ENCODE peak calls at places on chromosomes 1 and 21, in eight cellular contexts. T is SK-N-SH, V is suprapubic skin, H is ovary, P is K562, G is H1, U is stomach, I is esophagus muscularis mucosa. E is an unnamed sample. For H3K36me3, the result is how much of the 10 kb centered on the place peaks cover.

GRCh38 chr1:66933887-66934700 is 9.3 kb downstream of the MIER1 start:
- DNase-seq in I (no peak), T (no peak), V (no peak), G (no peak), H (no peak), P (no peak), U (no peak), E (no peak)

GRCh38 chr1:32521165-32521564 is 18.1 kb upstream of the ZBTB8A start:
- DNase-seq in G (no peak), T (no peak), H (no peak), V (no peak), P (no peak), I (no peak), U (no peak), E (no peak)

GRCh38 chr1:234774971-234775370 is 165.0 kb upstream of the IRF2BP2 start:
- DNase-seq in I (no peak), H (no peak), P (no peak), V (no peak), G (peak), T (no peak), U (peak), E (no peak)

GRCh38 chr1:57485643-57486042 is 61.8 kb upstream of the DAB1 start:
- DNase-seq in T (no peak), U (no peak), H (no peak), G (no peak), V (no peak), I (no peak), P (no peak), E (no peak)

GRCh38 chr1:215507119-215507518 is 60.0 kb upstream of the KCTD3 start:
- DNase-seq in V (no peak), T (no peak), P (no peak), H (no peak), U (no peak), I (no peak), G (no peak), E (no peak)

GRCh38 chr1:91582431-91582921 is 81.8 kb downstream of the CDC7 start:
- DNase-seq in H (no peak), I (peak), P (no peak), T (no peak), G (no peak), U (no peak), V (no peak), E (peak)

GRCh38 chr1:78092686-78093085 is 46.9 kb downstream of the GIPC2 start:
- DNase-seq in G (no peak), U (no peak), H (no peak), I (no peak), P (no peak), V (no peak), T (no peak), E (no peak)

GRCh38 chr1:46343705-46344104 is 3.1 kb downstream of the NSUN4 start:
- DNase-seq in I (no peak), T (no peak), P (no peak), U (no peak), H (no peak), G (no peak), V (no peak), E (no peak)

GRCh38 chr1:109617291-109617801 is 2.1 kb downstream of the GNAT2 start:
- DNase-seq in H (no peak), I (peak), V (no peak), T (peak), G (no peak), U (no peak), P (no peak), E (no peak)

GRCh38 chr1:109630081-109630880 is 10.6 kb downstream of the AMPD2 start:
- DNase-seq in T (peak), P (peak), U (no peak), H (peak), I (peak), V (no peak), G (peak), E (peak)

GRCh38 chr1:220748091-220748934 is at the start of gene MTARC2:
- DNase-seq in P (no peak), V (peak), H (peak), I (peak), G (peak), U (peak), T (peak), E (peak)

GRCh38 chr1:153985984-153986761 is at the start of gene RAB13:
- DNase-seq in T (peak), U (peak), I (peak), G (peak), P (peak), H (peak), V (peak), E (peak)

GRCh38 chr1:25246600-25247023 is 642 bp downstream of the RSRP1 start:
- DNase-seq in G (peak), V (peak), H (no peak), I (no peak), P (no peak), T (peak), U (peak), E (no peak)

GRCh38 chr1:117959364-117959763 is 29.8 kb downstream of the WDR3 start:
- DNase-seq in V (no peak), H (no peak), G (no peak), T (no peak), I (no peak), U (no peak), P (no peak), E (no peak)

GRCh38 chr1:196933531-196934189 is 9.9 kb upstream of the CFHR2 start:
- DNase-seq in T (peak), V (no peak), I (no peak), U (no peak), H (no peak), G (peak), P (peak), E (no peak)

GRCh38 chr1:114352797-114353196 is 158.2 kb downstream of the TRIM33 start:
- DNase-seq in G (peak), U (no peak), T (no peak), V (no peak), P (peak), H (no peak), I (peak), E (no peak)

GRCh38 chr1:203327684-203328457 is 22.6 kb downstream of the BTG2 start:
- DNase-seq in G (no peak), U (peak), P (peak), V (peak), I (no peak), T (peak), H (no peak), E (peak)

GRCh38 chr1:45557422-45557944 is 6.9 kb downstream of the AKR1A1 start:
- DNase-seq in V (no peak), I (no peak), P (peak), H (no peak), G (no peak), U (peak), T (no peak), E (no peak)

GRCh38 chr21:25370311-25370744 is 237.0 kb downstream of the MRPL39 start:
- DNase-seq in V (no peak), U (no peak), G (no peak), P (no peak), I (no peak), H (no peak), T (no peak), E (no peak)

GRCh38 chr1:86739901-86740507 is 35.6 kb downstream of the SH3GLB1 start:
- DNase-seq in I (no peak), T (no peak), H (no peak), U (no peak), G (no peak), V (no peak), P (no peak), E (no peak)

GRCh38 chr1:30977105-30977504 is 68.5 kb upstream of the SDC3 start:
- DNase-seq in U (no peak), I (no peak), G (no peak), P (no peak), H (no peak), T (no peak), V (no peak), E (no peak)

GRCh38 chr1:236403905-236404696 is 10.0 kb downstream of the EDARADD start:
- DNase-seq in G (no peak), I (no peak), P (no peak), U (no peak), T (no peak), H (no peak), V (no peak), E (no peak)

GRCh38 chr1:51504806-51505525 is 14.1 kb downstream of the EPS15 start:
- DNase-seq in H (no peak), T (no peak), P (no peak), I (no peak), V (no peak), U (no peak), G (no peak), E (no peak)
- H3K36me3 ChIP-seq in H (under half), T (under half), P (under half), I (under half), V (under half), U (under half), G (under half), E (under half)

DNA sequence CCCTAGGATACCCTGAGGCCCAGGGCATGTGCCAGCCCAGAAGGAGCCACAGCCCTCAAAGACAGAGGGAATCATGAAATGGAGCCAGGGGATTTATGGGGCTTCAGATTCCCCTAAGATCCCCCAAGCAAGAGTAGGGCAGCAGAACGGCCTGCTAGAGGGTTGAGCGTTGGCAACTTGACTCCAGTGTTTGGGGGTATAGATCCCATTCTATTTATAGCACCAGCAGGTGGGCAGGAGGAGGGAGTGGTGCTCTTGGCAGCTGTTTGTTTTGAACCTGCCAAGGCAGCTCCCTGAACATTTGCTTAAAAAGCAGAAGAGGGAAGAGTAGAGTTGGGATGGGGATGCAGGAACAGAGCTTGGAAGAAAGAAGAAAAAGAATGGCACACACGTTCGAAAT is 33.7 kb downstream of the GLUL start:
- DNase-seq in H (no peak), V (no peak), P (no peak), T (no peak), U (no peak), I (no peak), G (no peak), E (no peak)
- TF ChIP-seq EP300 in H (no peak), V (no peak), P (no peak), T (no peak), U (no peak), I (no peak), G (no peak), E (no peak)

DNA sequence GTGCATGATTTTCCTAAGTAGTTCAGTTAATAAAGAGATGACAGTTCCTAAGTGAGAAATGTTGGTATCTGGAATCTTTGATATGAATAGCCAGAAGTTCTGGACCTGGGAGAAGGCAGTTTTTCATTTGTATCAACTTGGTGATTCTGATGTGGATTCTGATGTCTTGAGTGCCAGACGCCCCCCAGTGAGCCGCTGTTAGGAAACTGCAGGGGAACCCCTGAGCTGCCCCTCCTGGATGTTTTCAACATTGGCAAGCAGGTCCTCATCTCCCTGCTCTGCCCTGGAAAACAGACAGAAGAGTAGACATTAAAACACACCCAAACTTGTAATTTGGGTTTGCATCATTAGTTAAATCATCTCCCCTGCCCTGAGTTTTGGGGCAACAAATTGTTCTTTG is 7.4 kb downstream of the ETS2 start:
- DNase-seq in V (no peak), G (no peak), U (no peak), T (no peak), P (no peak), H (no peak), I (no peak), E (no peak)
- H3K36me3 ChIP-seq in V (half or more), G (half or more), U (half or more), T (half or more), P (half or more), H (under half), I (half or more), E (under half)

GRCh38 chr1:228012555-228012954 is 5.8 kb downstream of the WNT3A start:
- DNase-seq in G (no peak), P (no peak), H (no peak), T (no peak), U (no peak), I (peak), V (no peak), E (no peak)

GRCh38 chr1:228015276-228016180 is 8.7 kb downstream of the WNT3A start:
- DNase-seq in T (no peak), V (no peak), U (no peak), P (no peak), H (peak), G (no peak), I (no peak), E (no peak)

GRCh38 chr1:228011721-228012311 is 5.0 kb downstream of the WNT3A start:
- DNase-seq in V (no peak), P (no peak), H (no peak), U (peak), T (no peak), I (peak), G (no peak), E (no peak)

GRCh38 chr1:228014235-228014930 is 7.6 kb downstream of the WNT3A start:
- DNase-seq in P (peak), G (no peak), I (no peak), V (peak), U (no peak), T (peak), H (peak), E (no peak)

DNA sequence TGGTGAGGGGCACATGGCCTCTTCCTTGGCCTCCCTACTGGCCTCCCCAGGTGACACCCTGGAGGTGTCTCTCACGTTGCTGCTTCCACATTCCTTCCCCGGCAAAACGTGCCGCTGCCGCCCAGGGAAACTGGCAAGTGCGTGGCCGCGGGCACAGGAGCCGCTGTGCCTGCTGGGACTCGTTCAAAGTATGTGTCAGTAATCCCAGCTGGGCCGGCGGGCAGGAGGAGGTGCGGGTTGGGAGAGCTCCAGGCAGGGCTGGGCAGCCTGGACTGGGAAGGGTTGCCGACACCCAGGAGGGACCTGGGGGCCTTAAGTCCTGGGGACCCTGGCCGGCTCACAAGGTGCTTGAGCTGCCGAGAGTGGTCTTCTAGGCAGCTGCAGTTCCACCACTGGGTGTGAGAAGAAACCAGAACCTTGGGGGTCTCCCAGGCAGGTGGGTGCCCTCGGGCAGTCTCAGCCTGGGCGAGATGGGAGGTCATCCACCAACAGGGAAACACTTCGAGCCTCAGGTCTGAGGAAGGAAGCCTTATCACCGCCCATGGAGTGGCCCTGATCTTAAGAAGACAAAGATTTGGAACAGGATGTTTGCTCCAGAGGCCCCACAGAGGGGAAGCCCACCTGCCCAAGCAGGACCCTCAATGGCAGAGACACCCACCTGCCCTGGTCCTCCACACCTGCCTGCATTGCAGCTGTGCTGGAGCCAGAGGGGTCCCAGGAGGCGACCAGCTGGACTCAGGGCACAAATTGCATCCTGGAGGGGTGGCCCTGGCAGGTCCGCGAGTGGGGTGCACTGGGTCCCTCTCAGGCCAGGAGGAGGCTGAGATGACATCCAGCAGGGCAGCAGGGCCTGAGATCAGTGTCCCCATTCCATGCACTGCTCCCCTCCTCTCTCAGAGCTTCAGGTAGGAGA is 6.8 kb downstream of the WNT3A start:
- DNase-seq in I (no peak), P (no peak), V (peak), T (no peak), G (no peak), H (peak), U (peak), E (no peak)
- TF ChIP-seq EP300 in I (no peak), P (no peak), V (no peak), T (no peak), G (no peak), H (no peak), U (no peak), E (no peak)

GRCh38 chr1:209642817-209643216 is 9.4 kb downstream of the LAMB3 start:
- DNase-seq in T (no peak), G (no peak), V (no peak), H (no peak), U (no peak), P (no peak), I (no peak), E (no peak)
- H3K36me3 ChIP-seq in T (under half), G (under half), V (under half), H (under half), U (under half), P (under half), I (under half), E (under half)

GRCh38 chr1:63135174-63135512 is 187.2 kb upstream of the FOXD3 start:
- DNase-seq in P (no peak), U (no peak), G (no peak), I (no peak), T (no peak), V (no peak), H (no peak), E (no peak)
- TF ChIP-seq EP300 in P (no peak), U (no peak), G (no peak), I (no peak), T (no peak), V (no peak), H (no peak), E (peak)

DNA sequence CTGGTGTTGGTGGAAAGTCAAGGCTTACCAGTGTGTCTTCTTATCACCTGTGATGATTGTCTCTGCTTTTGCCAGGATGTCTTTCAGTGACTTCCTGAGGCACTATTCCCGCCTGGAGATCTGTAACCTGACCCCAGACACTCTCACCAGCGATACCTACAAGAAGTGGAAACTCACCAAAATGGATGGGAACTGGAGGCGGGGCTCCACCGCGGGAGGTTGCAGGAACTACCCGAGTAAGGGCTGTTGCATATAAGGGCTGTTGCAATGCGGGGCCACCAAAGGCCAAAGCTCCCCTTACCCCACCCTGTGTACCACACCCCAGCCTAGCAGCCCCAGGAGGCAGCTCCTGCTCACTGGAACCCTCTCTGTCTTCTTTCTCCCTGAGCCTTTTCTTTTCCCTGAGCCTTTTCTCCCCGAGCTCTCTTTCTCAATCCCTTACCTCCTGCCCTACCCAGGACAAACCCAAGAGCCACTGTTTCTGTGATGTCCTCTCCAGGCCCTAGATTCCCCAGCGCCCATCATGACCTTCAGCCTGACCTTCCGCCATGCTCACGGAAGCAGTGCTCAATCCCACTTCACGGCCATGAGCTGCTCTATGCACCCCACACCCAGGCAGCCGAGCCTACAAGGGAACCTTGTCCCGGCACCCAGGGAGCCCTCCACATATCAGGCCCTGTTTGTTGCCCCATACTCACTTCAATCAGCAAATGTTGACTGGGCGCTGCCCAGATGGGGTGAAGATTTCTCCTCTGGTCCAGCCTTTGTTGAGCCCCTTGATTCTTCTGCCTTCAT is 40.6 kb downstream of the CAPN2 start:
- DNase-seq in T (no peak), G (peak), U (no peak), P (no peak), I (no peak), V (no peak), H (no peak), E (no peak)
- H3K36me3 ChIP-seq in T (half or more), G (under half), U (half or more), P (half or more), I (half or more), V (half or more), H (under half), E (under half)

GRCh38 chr1:158177705-158178450 is 2.8 kb upstream of the CD1D start:
- DNase-seq in I (no peak), G (peak), V (peak), T (peak), U (peak), H (peak), P (peak), E (peak)
- TF ChIP-seq EP300 in I (no peak), G (no peak), V (no peak), T (no peak), U (no peak), H (no peak), P (no peak), E (no peak)

E was measured in tibial nerve.